ENCODE peak calls at places on chromosomes 1 and 21, in ten cellular contexts. H is activated gamma-delta T cell treated with Interleukin-2 at 50 U/mL for 16 hours; O is prostate gland; K is stimulated activated CD4-positive, alpha-beta T cell treated with anti-CD3 and anti-CD28 coated beads, Interleukin-4, amount 100 ng/mL, for 48 hours; I is fibroblast of mammary gland; T is NCI-H345; F is bronchial epithelial cell; A is activated CD8-positive, alpha-beta memory T cell treated with anti-CD3 and anti-CD28 coated beads for 1 hour; L is NT2/D1; D is HEK293T. X is an unnamed sample.

GRCh38 chr1:16055613-16056520 is 12.3 kb downstream of the CLCNKB start:
- DNase-seq in T (peak), H (peak), I (peak), O (peak), F (peak), L (peak), K (peak), A (peak), D (peak), X (peak)

GRCh38 chr21:31992391-31992790 is 119.6 kb downstream of the HUNK start:
- DNase-seq in K (no peak), H (no peak), L (no peak), D (no peak), O (no peak), F (no peak), T (no peak), A (no peak), I (no peak), X (no peak)

GRCh38 chr1:180732866-180733265 is 101.0 kb downstream of the XPR1 start:
- DNase-seq in A (no peak), T (no peak), I (no peak), L (no peak), O (no peak), F (no peak), H (no peak), K (no peak), D (no peak), X (no peak)

GRCh38 chr1:187759934-187760333 is 931.2 kb downstream of the PLA2G4A start:
- DNase-seq in F (peak), A (no peak), L (no peak), H (no peak), K (no peak), O (no peak), D (no peak), I (no peak), T (no peak), X (no peak)

GRCh38 chr1:181911715-181912114 is 149.8 kb downstream of the ZNF648 start:
- DNase-seq in H (no peak), K (no peak), T (no peak), A (no peak), O (no peak), L (no peak), F (no peak), D (no peak), I (no peak), X (no peak)

GRCh38 chr1:172663726-172664125 is 4.8 kb downstream of the FASLG start:
- DNase-seq in K (no peak), L (no peak), F (peak), H (no peak), O (no peak), A (no peak), D (no peak), I (peak), T (no peak), X (no peak)

GRCh38 chr1:205582471-205583291 is 49.1 kb downstream of the ELK4 start:
- DNase-seq in D (no peak), H (no peak), I (no peak), L (no peak), A (no peak), T (peak), K (no peak), O (no peak), F (no peak), X (no peak)

GRCh38 chr1:87140831-87141540 is 187.7 kb upstream of the LMO4 start:
- DNase-seq in H (no peak), L (no peak), D (no peak), O (no peak), T (no peak), A (no peak), F (peak), K (no peak), I (no peak), X (no peak)

GRCh38 chr1:52706136-52706670 is 8.1 kb upstream of the COA7 start:
- DNase-seq in K (no peak), F (no peak), D (no peak), I (no peak), H (no peak), L (no peak), T (no peak), A (no peak), O (no peak), X (no peak)

GRCh38 chr1:100246738-100247137 is 2.9 kb downstream of the DBT start:
- DNase-seq in A (no peak), H (no peak), D (no peak), K (no peak), T (no peak), L (no peak), I (no peak), F (no peak), O (no peak), X (no peak)

GRCh38 chr1:155186955-155187891 is 13.6 kb downstream of the TRIM46 start:
- DNase-seq in T (no peak), I (no peak), H (no peak), K (no peak), O (no peak), F (no peak), D (no peak), A (no peak), L (no peak), X (no peak)

GRCh38 chr1:10712568-10712967 is 83.9 kb downstream of the CASZ1 start:
- DNase-seq in O (no peak), L (no peak), D (no peak), H (no peak), A (no peak), F (no peak), K (no peak), T (no peak), I (no peak), X (no peak)

GRCh38 chr1:10286244-10286643 is 75.9 kb downstream of the KIF1B start:
- DNase-seq in O (peak), H (no peak), T (no peak), A (no peak), L (no peak), F (no peak), D (no peak), K (no peak), I (no peak), X (no peak)

GRCh38 chr1:201896951-201897391 is 8.3 kb downstream of the SHISA4 start:
- DNase-seq in F (peak), A (no peak), O (no peak), K (no peak), I (peak), H (no peak), L (no peak), T (no peak), D (no peak), X (no peak)

GRCh38 chr1:151980287-151981177 is 13.1 kb downstream of the S100A10 start:
- DNase-seq in T (no peak), H (no peak), L (no peak), K (no peak), O (no peak), A (no peak), I (peak), F (peak), D (no peak), X (no peak)

GRCh38 chr1:95116666-95117206 is 419 bp upstream of the TLCD4 start:
- DNase-seq in L (peak), H (peak), O (peak), A (peak), K (peak), I (peak), T (peak), D (peak), F (peak), X (peak)

GRCh38 chr1:212470059-212470458 is 37.3 kb downstream of the NENF start:
- DNase-seq in F (peak), H (no peak), K (no peak), D (no peak), L (no peak), A (no peak), O (peak), I (peak), T (no peak), X (no peak)

GRCh38 chr1:78370356-78370755 is 120.4 kb upstream of the PTGFR start:
- DNase-seq in L (no peak), F (peak), O (no peak), T (no peak), K (no peak), H (no peak), A (no peak), D (no peak), I (peak), X (no peak)

GRCh38 chr1:31095298-31095981 is 29.9 kb upstream of the PUM1 start:
- DNase-seq in A (no peak), L (no peak), F (peak), I (peak), T (no peak), K (no peak), D (no peak), O (no peak), H (no peak), X (no peak)

GRCh38 chr1:156524481-156524869 is 23.9 kb upstream of the MEF2D start:
- DNase-seq in D (no peak), L (no peak), A (no peak), O (no peak), I (no peak), K (no peak), F (no peak), H (no peak), T (no peak), X (no peak)

GRCh38 chr1:185929759-185930158 is 195.6 kb downstream of the HMCN1 start:
- DNase-seq in A (no peak), I (peak), L (no peak), T (no peak), D (no peak), F (peak), O (no peak), K (no peak), H (no peak), X (no peak)